ENCODE peak calls at places on chromosomes 7 and 10, in eight cellular contexts. C is stomach, Y is SK-N-SH, J is HepG2, R is esophagus muscularis mucosa, V is GM12878, N is sigmoid colon, E is transverse colon. Q is an unnamed sample.

GRCh38 chr10:19920075-19920726 is 104.0 kb downstream of the PLXDC2 start:
- DNase-seq in C (no peak), Y (no peak), J (no peak), R (no peak), V (no peak), N (no peak), E (no peak), Q (no peak)

GRCh38 chr7:131250331-131250730 is 77.3 kb upstream of the MKLN1 start:
- DNase-seq in C (no peak), Y (no peak), J (no peak), R (no peak), V (no peak), N (no peak), E (no peak), Q (no peak)

GRCh38 chr7:117123311-117123926 is 170.1 kb downstream of the ST7 start:
- DNase-seq in C (no peak), Y (no peak), J (no peak), R (no peak), V (no peak), N (no peak), E (no peak), Q (no peak)

GRCh38 chr7:64294701-64295420 is 18.9 kb upstream of the ZNF736 start:
- DNase-seq in C (no peak), Y (no peak), J (no peak), R (peak), V (no peak), N (no peak), E (no peak), Q (no peak)

GRCh38 chr10:103765981-103766380 is 89.4 kb downstream of the SH3PXD2A start:
- DNase-seq in C (peak), Y (no peak), J (no peak), R (no peak), V (no peak), N (no peak), E (no peak), Q (no peak)

GRCh38 chr7:39536926-39537325 is 29.3 kb upstream of the YAE1 start:
- DNase-seq in C (no peak), Y (no peak), J (no peak), R (no peak), V (no peak), N (no peak), E (no peak), Q (no peak)

GRCh38 chr10:76191371-76191770 is 759.9 kb downstream of the LRMDA start:
- DNase-seq in C (no peak), Y (no peak), J (no peak), R (no peak), V (no peak), N (no peak), E (no peak), Q (no peak)

GRCh38 chr10:24483701-24484100 is 240.0 kb downstream of the ARHGAP21 start:
- DNase-seq in C (peak), Y (no peak), J (no peak), R (no peak), V (no peak), N (no peak), E (peak), Q (peak)

GRCh38 chr7:80997841-80998240 is 79.0 kb upstream of the SEMA3C start:
- DNase-seq in C (no peak), Y (peak), J (no peak), R (no peak), V (no peak), N (no peak), E (no peak), Q (no peak)

GRCh38 chr10:12974123-12974844 is 27.2 kb downstream of the CCDC3 start:
- DNase-seq in C (no peak), Y (no peak), J (no peak), R (no peak), V (no peak), N (no peak), E (no peak), Q (peak)

GRCh38 chr10:113099431-113100298 is 149.6 kb downstream of the TCF7L2 start:
- DNase-seq in C (no peak), Y (peak), J (no peak), R (no peak), V (no peak), N (no peak), E (no peak), Q (no peak)

GRCh38 chr10:2463301-2463700 is 604.0 kb upstream of the PFKP start:
- DNase-seq in C (no peak), Y (no peak), J (no peak), R (no peak), V (no peak), N (no peak), E (no peak), Q (no peak)

GRCh38 chr10:56728349-56728748 is 367.3 kb upstream of the ZWINT start:
- DNase-seq in C (no peak), Y (no peak), J (no peak), R (no peak), V (no peak), N (no peak), E (no peak), Q (no peak)

GRCh38 chr7:3867847-3868246 is 566.8 kb downstream of the SDK1 start:
- DNase-seq in C (no peak), Y (no peak), J (no peak), R (no peak), V (no peak), N (no peak), E (peak), Q (no peak)

GRCh38 chr10:22649390-22649841 is 65.0 kb downstream of the PIP4K2A start:
- DNase-seq in C (no peak), Y (no peak), J (no peak), R (no peak), V (no peak), N (no peak), E (no peak), Q (no peak)

GRCh38 chr7:22481726-22482125 is 18.3 kb downstream of the STEAP1B start:
- DNase-seq in C (no peak), Y (no peak), J (no peak), R (no peak), V (peak), N (no peak), E (no peak), Q (no peak)

GRCh38 chr7:28005075-28005847 is 175.3 kb downstream of the JAZF1 start:
- DNase-seq in C (no peak), Y (no peak), J (no peak), R (no peak), V (no peak), N (no peak), E (no peak), Q (no peak)

GRCh38 chr10:118394557-118395194 is 52.6 kb upstream of the FAM204A start:
- DNase-seq in C (no peak), Y (no peak), J (no peak), R (no peak), V (no peak), N (no peak), E (no peak), Q (no peak)

GRCh38 chr10:99784025-99784730 is 1.7 kb downstream of the ABCC2 start:
- DNase-seq in C (no peak), Y (no peak), J (peak), R (no peak), V (no peak), N (no peak), E (no peak), Q (no peak)

GRCh38 chr10:68742397-68742796 is 21.4 kb downstream of the CCAR1 start:
- DNase-seq in C (no peak), Y (no peak), J (no peak), R (no peak), V (no peak), N (no peak), E (no peak), Q (no peak)

GRCh38 chr10:17113889-17114288 is 15.7 kb downstream of the CUBN start:
- DNase-seq in C (no peak), Y (no peak), J (no peak), R (no peak), V (no peak), N (peak), E (no peak), Q (peak)

GRCh38 chr7:119720541-119720940 is 552.4 kb upstream of the KCND2 start:
- DNase-seq in C (no peak), Y (no peak), J (no peak), R (no peak), V (no peak), N (no peak), E (no peak), Q (no peak)

GRCh38 chr7:6198687-6199595 is 73.5 kb downstream of the CYTH3 start:
- DNase-seq in C (no peak), Y (no peak), J (no peak), R (no peak), V (no peak), N (no peak), E (no peak), Q (no peak)

GRCh38 chr10:119655566-119656001 is 4.4 kb downstream of the BAG3 start:
- DNase-seq in C (peak), Y (peak), J (no peak), R (no peak), V (no peak), N (peak), E (peak), Q (no peak)

GRCh38 chr10:13997650-13998049 is 333.1 kb downstream of the FRMD4A start:
- DNase-seq in C (no peak), Y (no peak), J (no peak), R (no peak), V (no peak), N (no peak), E (no peak), Q (no peak)

GRCh38 chr10:31693499-31693898 is 235.1 kb downstream of the ARHGAP12 start:
- DNase-seq in C (no peak), Y (no peak), J (no peak), R (no peak), V (no peak), N (no peak), E (peak), Q (no peak)

GRCh38 chr7:148911626-148912025 is 27.5 kb upstream of the EZH2 start:
- DNase-seq in C (no peak), Y (no peak), J (no peak), R (peak), V (no peak), N (no peak), E (no peak), Q (no peak)

GRCh38 chr7:134320201-134320600 is 3.5 kb upstream of the SLC35B4 start:
- DNase-seq in C (no peak), Y (no peak), J (no peak), R (peak), V (no peak), N (no peak), E (no peak), Q (no peak)

GRCh38 chr10:130498042-130498441 is 361.9 kb downstream of the GLRX3 start:
- DNase-seq in C (no peak), Y (no peak), J (no peak), R (no peak), V (no peak), N (peak), E (no peak), Q (no peak)

GRCh38 chr10:80530251-80530650 is 7.5 kb upstream of the SH2D4B start:
- DNase-seq in C (no peak), Y (peak), J (peak), R (no peak), V (no peak), N (no peak), E (peak), Q (no peak)

GRCh38 chr7:68235937-68236336 is 1239.3 kb downstream of the TYW1 start:
- DNase-seq in C (no peak), Y (no peak), J (no peak), R (no peak), V (no peak), N (no peak), E (no peak), Q (no peak)

GRCh38 chr7:148883233-148884048 is 650 bp downstream of the EZH2 start:
- DNase-seq in C (peak), Y (peak), J (no peak), R (no peak), V (no peak), N (peak), E (peak), Q (peak)

DNA sequence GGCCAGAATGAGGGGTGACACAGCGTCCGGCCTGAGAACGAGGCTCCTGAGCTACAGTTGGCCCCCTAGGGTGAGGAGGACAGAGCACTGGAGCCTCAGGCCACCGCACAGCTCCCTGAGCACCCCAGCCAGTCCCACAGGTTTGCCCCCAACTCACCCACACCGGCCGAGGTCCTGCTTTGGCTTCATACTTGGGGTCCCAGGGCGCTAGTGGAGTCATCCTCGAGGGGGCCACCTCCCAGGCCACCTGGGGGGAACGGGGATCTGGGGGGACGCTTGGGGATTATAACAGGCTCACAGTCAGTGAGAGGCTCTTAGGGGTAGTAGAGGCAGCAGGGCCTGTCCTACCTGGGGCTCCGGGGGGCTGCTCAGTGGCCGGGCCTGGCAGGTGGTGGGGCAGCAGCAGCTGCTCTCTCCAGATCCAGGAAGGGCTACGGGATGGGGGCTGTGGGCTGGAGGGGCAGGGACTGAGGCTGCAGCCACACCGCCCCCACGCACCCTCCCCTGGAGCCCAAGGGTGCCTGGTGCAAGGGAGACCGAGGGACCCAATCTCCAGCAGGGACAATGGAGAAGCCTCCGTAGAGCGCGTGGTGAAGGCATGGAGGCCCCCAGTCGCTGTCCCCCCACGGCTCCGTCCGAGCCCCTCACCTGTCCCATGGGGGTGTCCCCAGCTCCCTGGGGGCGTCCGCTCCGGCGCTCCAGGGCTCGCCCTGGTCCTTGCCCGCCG is 588 bp downstream of the SAP25 start:
- DNase-seq in C (no peak), Y (peak), J (no peak), R (no peak), V (no peak), N (no peak), E (no peak), Q (no peak)
- TF ChIP-seq POLR2AphosphoS5 in C (no peak), Y (no peak), J (no peak), R (no peak), V (no peak), N (no peak), E (no peak), Q (no peak)

DNA sequence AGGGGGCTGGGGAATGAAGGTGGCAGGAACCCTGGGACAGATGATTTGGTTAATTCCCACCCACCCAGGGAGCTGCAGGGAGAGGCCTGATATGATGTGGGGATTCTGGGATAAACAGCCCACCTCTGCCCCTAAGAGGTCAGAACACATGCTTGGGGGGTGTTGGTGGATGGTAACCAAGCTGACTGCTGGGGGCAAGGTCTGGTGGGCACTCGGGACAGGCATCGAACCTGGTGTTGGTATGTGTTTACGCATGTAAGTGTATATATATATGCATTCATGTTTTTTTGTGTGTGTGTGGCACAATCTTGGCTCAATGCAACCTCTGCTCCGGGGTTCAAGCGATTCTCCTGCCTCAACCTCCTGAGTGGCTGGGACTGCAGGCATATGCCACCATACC is 80.7 kb upstream of the TMEM248 start:
- DNase-seq in C (no peak), Y (no peak), J (no peak), R (no peak), V (no peak), N (peak), E (no peak), Q (no peak)
- TF ChIP-seq EP300 in C (no peak), Y (no peak), J (no peak), R (no peak), V (no peak), N (no peak), E (no peak), Q (no peak)

DNA sequence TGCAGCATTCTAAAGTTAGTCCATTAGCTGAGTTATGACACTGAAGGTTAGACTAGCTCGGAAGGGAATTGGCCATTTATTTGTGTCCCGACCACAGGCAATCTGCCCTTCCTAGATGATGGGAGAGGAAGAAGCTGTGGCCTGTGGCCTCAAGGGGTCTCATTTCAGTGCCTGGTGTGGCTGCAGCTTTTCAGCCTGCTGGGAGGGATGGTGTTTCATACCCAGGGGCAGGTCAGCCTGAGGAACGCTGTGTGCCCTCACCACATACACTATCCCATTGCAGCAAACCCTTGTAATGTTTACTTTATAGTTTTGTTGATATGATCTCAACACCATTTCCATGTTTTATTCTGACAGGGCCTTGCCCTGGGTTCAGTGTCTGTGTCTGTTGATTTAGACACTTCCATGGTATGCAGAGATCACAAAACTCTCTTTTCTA is 173.1 kb downstream of the SLC16A9 start:
- DNase-seq in C (no peak), Y (peak), J (no peak), R (no peak), V (no peak), N (peak), E (no peak), Q (no peak)
- TF ChIP-seq POLR2AphosphoS5 in C (no peak), Y (no peak), J (no peak), R (no peak), V (no peak), N (peak), E (no peak), Q (no peak)

GRCh38 chr7:15720849-15721471 is 34.5 kb upstream of the MEOX2 start:
- DNase-seq in C (no peak), Y (peak), J (peak), R (no peak), V (no peak), N (peak), E (peak), Q (no peak)
- TF ChIP-seq EP300 in C (no peak), Y (no peak), J (no peak), R (no peak), V (no peak), N (no peak), E (no peak), Q (no peak)

DNA sequence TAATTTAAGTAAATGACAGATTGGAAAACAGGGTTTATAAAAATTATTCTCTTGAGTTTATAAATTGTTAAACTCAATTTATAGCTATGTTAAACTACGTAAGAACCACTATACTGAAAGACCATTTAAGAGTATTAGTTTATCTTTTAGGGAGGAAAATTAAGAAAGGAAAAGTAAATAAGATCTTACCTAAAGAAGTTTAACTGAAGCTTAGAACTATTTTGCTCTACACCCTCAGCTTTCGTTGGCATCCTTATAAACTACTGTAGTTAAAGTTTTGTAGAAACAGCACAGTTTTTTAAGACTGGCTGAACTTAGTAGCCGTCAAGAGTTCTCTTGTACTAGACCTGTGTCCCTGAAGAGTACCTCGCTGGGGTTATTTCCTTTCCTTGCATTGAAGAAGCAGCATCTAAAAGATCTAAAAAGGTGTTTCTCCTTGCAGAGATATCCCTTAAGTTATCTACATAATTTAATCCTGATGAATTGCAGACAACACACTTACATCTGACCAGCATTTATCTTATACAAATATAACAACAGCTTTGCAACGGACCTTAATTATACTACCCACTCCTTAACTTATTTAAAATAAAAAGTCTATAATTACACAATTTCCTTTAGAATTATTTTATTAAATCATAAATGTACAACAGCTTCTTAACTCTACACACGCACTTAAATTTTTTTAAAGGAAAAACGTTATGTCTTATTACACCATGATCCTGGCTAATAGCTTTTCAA is 9.1 kb downstream of the HNRNPA2B1 start:
- DNase-seq in C (no peak), Y (no peak), J (no peak), R (no peak), V (no peak), N (no peak), E (no peak), Q (no peak)
- TF ChIP-seq POLR2AphosphoS5 in C (no peak), Y (no peak), J (no peak), R (no peak), V (no peak), N (no peak), E (no peak), Q (no peak)

GRCh38 chr7:100582041-100582579 is 3.8 kb downstream of the LRCH4 start:
- DNase-seq in C (peak), Y (no peak), J (no peak), R (no peak), V (no peak), N (no peak), E (no peak), Q (no peak)

GRCh38 chr7:100584046-100584676 is 1.8 kb downstream of the LRCH4 start:
- DNase-seq in C (no peak), Y (no peak), J (no peak), R (no peak), V (no peak), N (peak), E (no peak), Q (no peak)

GRCh38 chr7:100582650-100583049 is 3.3 kb downstream of the LRCH4 start:
- DNase-seq in C (no peak), Y (no peak), J (no peak), R (no peak), V (no peak), N (no peak), E (no peak), Q (no peak)

GRCh38 chr7:100584677-100585510 is 1.0 kb downstream of the LRCH4 start:
- DNase-seq in C (peak), Y (peak), J (peak), R (no peak), V (no peak), N (peak), E (peak), Q (peak)

GRCh38 chr7:100583132-100584045 is 2.5 kb downstream of the LRCH4 start:
- DNase-seq in C (peak), Y (no peak), J (no peak), R (peak), V (peak), N (peak), E (peak), Q (no peak)
- TF ChIP-seq EP300 in C (no peak), Y (no peak), J (no peak), R (no peak), V (no peak), N (no peak), E (no peak), Q (no peak)

Q was measured in suprapubic skin.